ENCODE peak calls at places on chromosomes 5 and 9, in nine cellular contexts. F is WTC11, X is NCI-H1436, Y is ascending aorta, N is NCI-H1694, K is iris pigment epithelial cell, Z is HCT116, C is GM12892, D is mesendoderm. W is an unnamed sample.

GRCh38 chr5:137866541-137867388 is 895 bp upstream of the MYOT start:
- DNase-seq in K (no peak), Y (no peak), X (no peak), N (no peak), C (no peak), F (no peak), Z (no peak), D (no peak), W (no peak)

GRCh38 chr5:27706832-27707231 is 668.4 kb upstream of the CDH9 start:
- DNase-seq in K (peak), N (no peak), X (no peak), F (no peak), Y (no peak), D (no peak), Z (no peak), C (no peak), W (no peak)

GRCh38 chr5:94314507-94315170 is 303.8 kb downstream of the KIAA0825 start:
- DNase-seq in Z (no peak), K (no peak), D (no peak), Y (no peak), C (no peak), F (no peak), N (no peak), X (no peak), W (peak)

GRCh38 chr5:32507738-32508434 is 63.3 kb upstream of the ZFR start:
- DNase-seq in K (peak), C (no peak), X (no peak), F (no peak), Z (no peak), N (no peak), Y (no peak), D (no peak), W (no peak)

GRCh38 chr5:113356487-113356886 is 78.3 kb downstream of the TSSK1B start:
- DNase-seq in F (no peak), Y (no peak), N (no peak), C (no peak), Z (no peak), K (no peak), X (no peak), D (no peak), W (no peak)

GRCh38 chr5:176902102-176902814 is 3.1 kb upstream of the HK3 start:
- DNase-seq in X (no peak), D (no peak), N (no peak), C (no peak), Z (no peak), Y (no peak), K (no peak), F (no peak), W (no peak)

GRCh38 chr5:612498-613424 is 621 bp downstream of the CEP72 start:
- DNase-seq in K (peak), C (no peak), Y (no peak), N (no peak), D (peak), X (no peak), Z (peak), F (no peak), W (peak)

GRCh38 chr5:6587171-6587570 is 45.7 kb downstream of the NSUN2 start:
- DNase-seq in X (no peak), F (no peak), D (no peak), Z (no peak), Y (no peak), N (no peak), K (no peak), C (no peak), W (no peak)

GRCh38 chr5:53027913-53028312 is 38.8 kb downstream of the ITGA2 start:
- DNase-seq in N (no peak), C (no peak), K (peak), Y (no peak), Z (no peak), D (no peak), F (no peak), X (no peak), W (no peak)

GRCh38 chr9:95406114-95406513 is 88.6 kb upstream of the FANCC start:
- DNase-seq in Z (no peak), X (no peak), D (no peak), F (no peak), Y (no peak), C (no peak), K (peak), N (no peak), W (no peak)

GRCh38 chr5:22541037-22541436 is 312.1 kb downstream of the CDH12 start:
- DNase-seq in D (peak), F (no peak), Y (no peak), Z (no peak), X (peak), K (no peak), N (peak), C (no peak), W (peak)

GRCh38 chr9:137073992-137074399 is 3.3 kb upstream of the UAP1L1 start:
- DNase-seq in D (no peak), C (no peak), Z (no peak), Y (no peak), N (no peak), F (no peak), K (no peak), X (no peak), W (no peak)

GRCh38 chr5:41856644-41857491 is 13.4 kb downstream of the OXCT1 start:
- DNase-seq in X (peak), F (peak), Z (peak), K (peak), Y (no peak), N (peak), D (peak), C (no peak), W (peak)

GRCh38 chr5:137836997-137837396 is 30.7 kb upstream of the MYOT start:
- DNase-seq in F (no peak), D (no peak), Y (no peak), K (peak), X (no peak), Z (no peak), C (no peak), N (no peak), W (no peak)

GRCh38 chr9:133132174-133132573 is 11.1 kb upstream of the RALGDS start:
- DNase-seq in Z (no peak), X (no peak), K (no peak), N (no peak), F (no peak), Y (no peak), D (no peak), C (no peak), W (no peak)

GRCh38 chr5:139474815-139475791 is 4.3 kb downstream of the SMIM33 start:
- DNase-seq in Z (no peak), D (no peak), C (no peak), X (no peak), F (no peak), N (no peak), K (peak), Y (no peak), W (no peak)

GRCh38 chr5:135140805-135141204 is 106.8 kb upstream of the PITX1 start:
- DNase-seq in F (no peak), X (no peak), K (peak), Y (peak), Z (peak), N (no peak), D (no peak), C (no peak), W (no peak)

GRCh38 chr9:112360047-112360804 is 19.7 kb upstream of the HSDL2 start:
- DNase-seq in Z (no peak), F (no peak), X (no peak), N (no peak), D (no peak), Y (no peak), K (peak), C (no peak), W (no peak)

GRCh38 chr5:132591140-132591539 is 34.4 kb downstream of the RAD50 start:
- DNase-seq in N (no peak), C (no peak), D (peak), K (peak), Z (peak), X (no peak), Y (no peak), F (no peak), W (no peak)

GRCh38 chr5:170861855-170862766 is at the start of gene RANBP17:
- DNase-seq in Y (no peak), N (peak), F (peak), X (peak), C (no peak), Z (peak), K (peak), D (peak), W (peak)

GRCh38 chr9:121527371-121527770 is 27.7 kb upstream of the GGTA1 start:
- DNase-seq in C (no peak), D (no peak), N (no peak), F (no peak), X (no peak), K (no peak), Y (no peak), Z (no peak), W (no peak)

GRCh38 chr5:159705948-159706347 is 210.3 kb upstream of the ADRA1B start:
- DNase-seq in K (no peak), X (no peak), F (no peak), Z (no peak), N (no peak), Y (no peak), C (no peak), D (no peak), W (no peak)

GRCh38 chr5:64792474-64792873 is 23.7 kb downstream of the CWC27 start:
- DNase-seq in Y (no peak), X (no peak), K (no peak), F (no peak), C (no peak), D (no peak), N (no peak), Z (no peak), W (no peak)

GRCh38 chr9:127983847-127984289 is 3.1 kb upstream of the EEIG1 start:
- DNase-seq in N (no peak), Z (no peak), Y (no peak), K (no peak), F (no peak), C (no peak), D (no peak), X (peak), W (no peak)

GRCh38 chr5:172662596-172662995 is 21.5 kb downstream of the NEURL1B start:
- DNase-seq in N (no peak), K (no peak), Y (no peak), Z (no peak), X (no peak), D (no peak), C (no peak), F (no peak), W (no peak)

GRCh38 chr5:152193391-152194107 is 211.5 kb downstream of the NMUR2 start:
- DNase-seq in F (no peak), D (no peak), Y (no peak), X (no peak), N (no peak), C (no peak), K (no peak), Z (no peak), W (no peak)

GRCh38 chr5:124790895-124791732 is 44.7 kb upstream of the ZNF608 start:
- DNase-seq in X (no peak), C (no peak), F (no peak), K (peak), N (peak), Z (no peak), D (no peak), Y (no peak), W (no peak)

GRCh38 chr5:141479776-141480175 is 4.0 kb downstream of the PCDHGC3 start:
- DNase-seq in N (no peak), F (no peak), X (no peak), C (no peak), Y (no peak), K (no peak), Z (no peak), D (no peak), W (no peak)

GRCh38 chr5:39264528-39264927 is 45.2 kb upstream of the FYB1 start:
- DNase-seq in C (no peak), Z (no peak), K (no peak), Y (no peak), D (no peak), N (no peak), F (no peak), X (no peak), W (no peak)